ENCODE peak calls at places on chromosome 3, in nine cellular contexts. R is body of pancreas, U is heart left ventricle, D is thyroid gland, Y is A549, T is adrenal gland, C is uterus, S is endothelial cell of umbilical vein, V is spleen. K is an unnamed sample.
A peak's percentile ranks its signal among the peaks of the same experiment; 100 is the strongest.

GRCh38 chr3:44885618-44886017 is 11.2 kb downstream of the TGM4 start:
- DNase-seq in T (peak; percentile 73), V (no peak), U (no peak), Y (peak; percentile 73), D (no peak), R (no peak), C (no peak), S (peak; percentile 95), K (no peak)

GRCh38 chr3:77348244-77348855 is 308.5 kb downstream of the ROBO2 start:
- DNase-seq in Y (no peak), R (no peak), S (peak; percentile 9), T (peak; percentile 59), C (no peak), V (no peak), D (no peak), U (no peak), K (no peak)

GRCh38 chr3:14424711-14425573 is 22.5 kb downstream of the SLC6A6 start:
- DNase-seq in Y (no peak), T (no peak), C (no peak), D (peak; percentile 86), R (peak; percentile 15), S (no peak), V (no peak), U (no peak), K (peak; percentile 45)

GRCh38 chr3:24318668-24319287 is 175.9 kb downstream of the THRB start:
- DNase-seq in C (no peak), U (no peak), D (no peak), S (no peak), V (no peak), Y (peak; percentile 6), R (no peak), T (no peak), K (no peak)

GRCh38 chr3:136831461-136831860 is 12.5 kb downstream of the SLC35G2 start:
- DNase-seq in R (no peak), U (no peak), V (no peak), D (no peak), Y (no peak), S (no peak), T (no peak), C (no peak), K (no peak)

GRCh38 chr3:13463618-13464400 is 16.3 kb upstream of the HDAC11 start:
- DNase-seq in R (no peak), D (no peak), T (no peak), U (no peak), C (no peak), V (peak; percentile 41), Y (no peak), S (no peak), K (no peak)

GRCh38 chr3:60461199-60461598 is 790.1 kb downstream of the FHIT start:
- DNase-seq in U (no peak), C (no peak), R (no peak), V (no peak), S (no peak), T (no peak), D (no peak), Y (no peak), K (no peak)

GRCh38 chr3:61087465-61087864 is 163.8 kb downstream of the FHIT start:
- DNase-seq in D (no peak), T (no peak), S (no peak), C (no peak), Y (no peak), U (no peak), R (no peak), V (no peak), K (no peak)

GRCh38 chr3:15983693-15984092 is 185.9 kb upstream of the ANKRD28 start:
- DNase-seq in S (no peak), U (no peak), D (no peak), C (no peak), T (no peak), Y (no peak), R (no peak), V (no peak), K (no peak)
- TF ChIP-seq POLR2A in S (no peak), U (no peak), D (no peak), C (no peak), T (no peak), Y (no peak), R (no peak), V (no peak), K (no peak)

DNA sequence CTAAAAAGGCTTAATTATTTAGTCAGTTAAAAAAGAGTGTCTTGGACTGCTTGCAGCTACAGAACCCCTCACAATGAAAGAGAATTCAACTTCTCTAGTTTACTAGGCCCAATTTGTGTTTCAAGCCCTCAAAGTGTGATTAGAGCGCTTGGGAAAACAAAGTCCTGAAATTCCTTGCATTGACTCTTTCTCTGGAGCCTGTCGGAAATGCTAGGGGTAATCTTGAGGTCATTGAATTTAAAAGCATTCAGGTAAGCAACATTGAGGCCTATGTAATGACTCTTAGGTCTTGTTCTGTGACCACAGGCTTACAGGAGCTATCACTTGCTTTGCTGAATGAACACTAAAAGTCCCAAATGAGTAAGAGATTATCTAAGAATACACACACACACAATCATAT is 186.0 kb downstream of the NLGN1 start:
- DNase-seq in C (no peak), U (no peak), V (no peak), S (peak; percentile 4), D (no peak), Y (no peak), R (no peak), T (no peak), K (no peak)
- H3K4me3 ChIP-seq in C (no peak overlapping the region), U (no peak overlapping the region), V (no peak overlapping the region), S (no peak overlapping the region), D (no peak overlapping the region), Y (no peak overlapping the region), R (no peak overlapping the region), T (no peak overlapping the region), K (no peak overlapping the region)

DNA sequence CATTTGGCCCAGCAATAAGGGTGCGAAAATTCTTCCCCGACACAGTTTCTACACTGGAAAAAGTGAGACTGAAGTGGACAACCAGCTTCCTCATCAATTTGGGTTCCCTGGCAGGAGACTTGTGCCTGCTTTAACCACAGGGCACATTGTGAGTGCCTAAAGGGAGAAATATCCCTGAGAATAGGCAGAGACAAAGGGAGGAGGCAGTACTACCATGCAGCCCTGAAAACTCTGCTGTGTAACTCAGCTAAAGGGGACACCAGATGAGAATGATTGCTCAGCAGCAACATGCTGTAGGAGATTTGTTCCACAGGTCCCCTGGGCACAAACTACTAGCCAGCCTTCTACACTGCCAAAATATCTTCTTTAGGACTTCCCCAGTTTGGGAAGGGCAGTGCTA is 15.6 kb upstream of the KPNA4 start:
- DNase-seq in C (no peak), T (no peak), V (no peak), D (no peak), Y (no peak), U (no peak), R (no peak), S (no peak), K (no peak)
- TF ChIP-seq POLR2A in C (no peak), T (no peak), V (no peak), D (no peak), Y (no peak), U (no peak), R (no peak), S (no peak), K (no peak)

GRCh38 chr3:128267541-128267940 is 114.3 kb downstream of the EEFSEC start:
- DNase-seq in D (no peak), Y (no peak), C (no peak), T (no peak), R (no peak), S (no peak), U (no peak), V (no peak), K (no peak)
- H3K4me3 ChIP-seq in D (no peak overlapping the region), Y (no peak overlapping the region), C (no peak overlapping the region), T (no peak overlapping the region), R (no peak overlapping the region), S (no peak overlapping the region), U (no peak overlapping the region), V (no peak overlapping the region), K (no peak overlapping the region)

DNA sequence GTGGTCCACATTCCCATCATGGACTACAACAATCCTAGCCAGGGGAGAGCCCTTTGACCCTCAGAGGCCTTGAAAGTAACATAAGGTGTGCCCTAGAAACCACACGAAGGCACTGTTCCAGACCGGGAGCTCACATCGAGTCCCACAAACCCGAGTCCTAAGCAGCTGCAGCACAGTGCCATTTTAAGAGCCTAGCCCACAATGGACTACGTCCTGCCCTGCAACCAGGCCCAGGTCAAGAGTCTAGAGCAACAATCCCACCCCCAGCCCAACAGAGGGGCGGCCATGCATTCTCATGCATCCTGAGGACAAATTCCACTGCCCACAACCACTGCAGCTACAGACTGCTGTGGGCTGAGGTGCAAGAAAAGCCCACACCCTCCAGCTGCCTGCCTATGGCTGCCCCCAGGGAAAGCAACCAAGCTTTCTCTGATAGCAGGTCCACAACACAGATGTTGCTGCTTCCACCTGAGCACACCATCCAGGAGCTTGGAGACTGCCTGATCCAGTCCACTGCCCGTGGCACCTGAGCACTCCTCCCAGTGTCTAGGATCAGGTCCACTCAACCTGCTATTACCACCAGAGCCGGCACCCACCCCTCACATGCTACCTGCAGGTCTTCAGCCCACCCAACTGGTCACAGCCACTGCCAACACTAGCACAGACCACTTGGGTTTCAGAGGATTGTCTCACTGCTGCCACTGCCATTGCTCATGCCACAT is 56.8 kb downstream of the IGSF11 start:
- DNase-seq in U (peak; percentile 36), S (no peak), T (no peak), D (no peak), C (no peak), R (no peak), V (no peak), Y (no peak), K (no peak)
- TF ChIP-seq POLR2A in U (no peak), S (no peak), T (no peak), D (no peak), C (no peak), R (no peak), V (no peak), Y (no peak), K (no peak)

GRCh38 chr3:127560051-127560787 is 30.3 kb downstream of the TPRA1 start:
- DNase-seq in C (no peak), Y (no peak), T (no peak), R (no peak), D (no peak), U (no peak), V (no peak), S (no peak), K (no peak)
- H3K4me3 ChIP-seq in C (no peak overlapping the region), Y (no peak overlapping the region), T (no peak overlapping the region), R (no peak overlapping the region), D (no peak overlapping the region), U (no peak overlapping the region), V (no peak overlapping the region), S (no peak overlapping the region), K (no peak overlapping the region)

GRCh38 chr3:69867941-69868505 is 128.8 kb downstream of the MITF start:
- DNase-seq in C (no peak), S (no peak), U (no peak), D (no peak), Y (no peak), R (no peak), V (no peak), T (no peak), K (no peak)
- TF ChIP-seq POLR2A in C (no peak), S (no peak), U (no peak), D (no peak), Y (no peak), R (no peak), V (no peak), T (no peak), K (no peak)